ENCODE peak calls at places on chromosomes 12 and 14, in ten cellular contexts. G is esophagus squamous epithelium; A is suprapubic skin; K is breast epithelium; W is CD8-positive, alpha-beta T cell; E is GM23338; J is heart right ventricle; N is RWPE2; T is tibial artery; D is pancreas. Z is an unnamed sample.

GRCh38 chr12:76883826-76884225 is 5.0 kb upstream of the CSRP2 start:
- DNase-seq in J (peak), K (no peak), T (no peak), G (no peak), D (no peak), N (no peak), W (no peak), A (no peak), E (no peak), Z (no peak)

GRCh38 chr14:51395361-51395849 is 155.4 kb downstream of the TMX1 start:
- DNase-seq in W (no peak), J (peak), G (no peak), K (peak), D (no peak), E (peak), A (peak), N (peak), T (no peak), Z (peak)

GRCh38 chr14:65198346-65198745 is 96.0 kb upstream of the MAX start:
- DNase-seq in E (no peak), T (no peak), A (no peak), N (no peak), W (no peak), G (no peak), J (no peak), K (no peak), D (no peak), Z (no peak)

GRCh38 chr14:57389646-57390036 is 745 bp upstream of the NAA30 start:
- DNase-seq in A (no peak), E (peak), N (no peak), K (no peak), D (no peak), G (no peak), T (no peak), W (peak), J (no peak), Z (no peak)

GRCh38 chr12:10392394-10392930 is 2.6 kb upstream of the KLRK1 start:
- DNase-seq in A (no peak), E (no peak), K (no peak), T (peak), J (peak), D (no peak), G (no peak), N (peak), W (no peak), Z (peak)

GRCh38 chr12:26152507-26153102 is 27.8 kb upstream of the BHLHE41 start:
- DNase-seq in T (no peak), E (no peak), W (no peak), D (no peak), K (no peak), G (no peak), J (no peak), N (no peak), A (no peak), Z (no peak)

GRCh38 chr14:103334644-103335603 is 887 bp downstream of the EIF5 start:
- DNase-seq in D (peak), W (peak), N (peak), J (peak), T (peak), E (no peak), A (peak), K (peak), G (peak), Z (no peak)

GRCh38 chr14:20093442-20093841 is 17.1 kb upstream of the OR4K17 start:
- DNase-seq in J (no peak), K (no peak), E (no peak), W (no peak), D (no peak), G (no peak), T (no peak), A (no peak), N (no peak), Z (no peak)

GRCh38 chr14:31205681-31206535 is 1.7 kb downstream of the HECTD1 start:
- DNase-seq in A (no peak), D (no peak), T (no peak), N (no peak), K (no peak), G (no peak), J (no peak), W (no peak), E (no peak), Z (peak)

GRCh38 chr12:75665216-75665615 is 153.8 kb upstream of the KRR1 start:
- DNase-seq in J (no peak), N (no peak), W (no peak), E (no peak), K (no peak), G (no peak), D (no peak), A (no peak), T (no peak), Z (peak)

GRCh38 chr12:115075552-115076170 is 391.7 kb upstream of the TBX3 start:
- DNase-seq in W (no peak), E (no peak), A (no peak), G (no peak), K (no peak), D (no peak), T (no peak), N (no peak), J (no peak), Z (no peak)

GRCh38 chr12:115078334-115078733 is 394.4 kb upstream of the TBX3 start:
- DNase-seq in W (no peak), G (no peak), T (no peak), K (no peak), N (no peak), A (no peak), D (no peak), J (no peak), E (no peak), Z (no peak)

GRCh38 chr12:115079760-115080159 is 395.8 kb upstream of the TBX3 start:
- DNase-seq in W (no peak), N (no peak), J (no peak), E (no peak), G (no peak), T (no peak), D (peak), K (no peak), A (no peak), Z (no peak)

GRCh38 chr12:115078988-115079387 is 395.0 kb upstream of the TBX3 start:
- DNase-seq in G (no peak), N (no peak), A (no peak), K (no peak), W (no peak), J (no peak), T (no peak), E (no peak), D (no peak), Z (no peak)
- TF ChIP-seq CTCF in G (no peak), N (no peak), A (no peak), K (no peak), W (no peak), J (no peak), T (no peak), E (no peak), D (no peak), Z (no peak)

GRCh38 chr14:37116933-37117844 is 55.2 kb downstream of the SLC25A21 start:
- DNase-seq in G (no peak), T (no peak), A (no peak), D (no peak), J (no peak), W (no peak), N (no peak), K (no peak), E (peak), Z (peak)
- H3K4me3 ChIP-seq in G (no peak), T (no peak), A (no peak), D (no peak), J (no peak), W (no peak), N (no peak), K (no peak), E (no peak), Z (no peak)

DNA sequence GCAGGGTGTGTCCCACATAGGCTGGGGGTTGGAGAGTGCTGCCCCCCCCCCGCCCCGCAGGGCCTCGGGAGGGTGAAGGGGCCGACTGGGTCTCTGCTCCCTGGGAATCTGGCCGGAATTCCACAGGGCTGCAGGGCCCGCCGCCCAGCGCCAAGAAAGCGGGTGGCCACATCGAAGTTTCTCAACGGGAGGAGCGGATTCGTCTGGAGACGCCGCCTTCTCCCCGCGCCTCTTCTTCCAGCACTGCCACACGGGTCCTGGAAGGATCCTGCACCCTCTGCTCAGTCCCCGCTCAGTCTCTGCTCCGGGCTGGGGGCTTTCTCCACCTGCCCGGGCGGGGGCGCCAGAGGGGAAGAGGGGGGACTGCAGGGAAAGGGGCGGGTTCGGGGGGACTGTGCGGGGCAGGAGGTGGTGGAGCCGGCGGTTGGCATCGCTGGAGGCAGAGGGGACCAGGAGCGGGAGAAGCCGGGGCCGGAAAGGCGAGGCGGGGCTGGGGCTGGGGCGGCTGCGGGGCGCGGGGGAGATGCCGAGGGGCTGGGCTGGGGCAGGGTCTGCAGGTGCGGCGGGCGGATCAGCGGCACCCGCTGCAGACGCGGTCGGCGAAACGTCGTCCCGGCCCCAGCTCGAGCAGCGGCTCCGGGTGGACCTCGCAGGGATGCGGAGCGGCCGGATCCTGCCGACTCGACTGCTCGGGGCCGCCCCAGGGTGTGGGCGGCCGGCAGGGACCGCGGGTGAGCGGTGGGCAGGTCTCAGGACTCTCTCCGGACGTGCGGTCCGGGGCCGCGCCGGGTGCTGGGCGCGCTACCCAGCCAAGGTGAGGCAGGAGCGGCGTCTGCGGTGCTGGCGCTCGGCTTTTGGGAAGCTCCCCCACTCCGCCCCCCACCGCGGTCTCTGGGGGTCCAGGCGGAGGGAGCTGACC is 811.4 kb upstream of the TMEM132C start:
- DNase-seq in K (no peak), G (no peak), N (no peak), D (no peak), T (no peak), W (no peak), E (peak), A (no peak), J (no peak), Z (no peak)
- TF ChIP-seq CTCF in K (no peak), G (no peak), N (peak), D (no peak), T (no peak), W (no peak), E (no peak), A (no peak), J (no peak), Z (peak)

GRCh38 chr12:56127485-56127887 is 581 bp upstream of the ESYT1 start:
- DNase-seq in D (no peak), N (no peak), A (no peak), T (no peak), G (no peak), J (no peak), E (no peak), W (no peak), K (no peak), Z (no peak)

GRCh38 chr12:56127888-56128668 is at the start of gene ESYT1:
- DNase-seq in G (peak), D (peak), A (peak), W (peak), K (peak), T (peak), J (peak), E (peak), N (peak), Z (peak)

GRCh38 chr12:56129210-56129691 is 1.2 kb downstream of the ESYT1 start:
- DNase-seq in T (peak), G (no peak), A (peak), D (peak), K (peak), N (no peak), W (peak), E (peak), J (peak), Z (no peak)

GRCh38 chr12:56128669-56129209 is 672 bp downstream of the ESYT1 start:
- DNase-seq in J (peak), W (no peak), D (peak), G (no peak), T (no peak), A (no peak), E (no peak), K (no peak), N (no peak), Z (no peak)

DNA sequence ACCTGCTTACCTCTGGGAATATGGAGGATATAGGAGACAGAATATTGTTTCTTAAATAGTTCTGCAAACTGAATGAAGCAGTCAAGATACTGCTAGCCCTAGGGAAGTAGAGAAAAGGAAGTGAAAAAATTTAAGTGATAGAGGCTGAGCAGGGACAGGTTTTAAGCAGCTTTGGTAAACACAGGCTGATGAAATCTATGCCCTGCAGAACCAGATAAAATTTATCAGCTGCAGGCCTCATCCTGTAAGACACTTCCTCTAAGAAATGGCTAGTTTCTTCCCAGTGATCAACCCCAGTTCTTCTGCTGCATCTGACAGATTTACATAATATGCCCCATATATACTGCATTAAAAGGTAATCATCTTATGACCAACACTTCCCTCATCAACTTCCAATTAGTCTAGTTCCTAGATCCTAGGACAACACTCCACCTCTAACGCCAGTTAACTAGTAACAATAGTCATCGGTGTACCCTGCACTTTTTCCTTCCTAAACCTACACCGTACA is 1.3 kb upstream of the ESYT1 start:
- DNase-seq in A (no peak), G (no peak), N (no peak), W (no peak), D (no peak), T (no peak), E (no peak), K (no peak), J (no peak), Z (no peak)
- H3K4me3 ChIP-seq in A (peak), G (peak), N (no peak), W (no peak), D (no peak), T (peak), E (peak), K (peak), J (no peak), Z (no peak)